ENCODE peak calls at places on chromosomes 2 and 18, in four cellular contexts. X is LHCN-M2, K is MG63, P is kidney glomerular epithelial cell. U is an unnamed sample.

GRCh38 chr18:5424903-5425302 is 118.9 kb downstream of the EPB41L3 start:
- DNase-seq in X (peak; percentile 0), P (peak; percentile 43), K (no peak), U (no peak)

GRCh38 chr2:222372993-222373392 is 51.4 kb upstream of the SGPP2 start:
- DNase-seq in K (no peak), P (no peak), X (no peak), U (no peak)

GRCh38 chr2:72278046-72278445 is 130.4 kb upstream of the CYP26B1 start:
- DNase-seq in X (peak; percentile 80), P (no peak), K (no peak), U (no peak)

GRCh38 chr2:146527166-146527565 is 1317.7 kb upstream of the ACVR2A start:
- DNase-seq in K (no peak), P (no peak), X (peak; percentile 16), U (no peak)

GRCh38 chr2:31505133-31505532 is 75.6 kb downstream of the SRD5A2 start:
- DNase-seq in X (no peak), P (no peak), K (no peak), U (no peak)

GRCh38 chr2:85409719-85410583 is at the start of gene CAPG:
- DNase-seq in K (peak; percentile 92), P (no peak), X (no peak), U (no peak)

GRCh38 chr2:68375522-68376040 is 10.5 kb downstream of the PLEK start:
- DNase-seq in P (no peak), K (no peak), X (no peak), U (no peak)

GRCh38 chr2:165952600-165953210 is 871 bp downstream of the TTC21B start:
- DNase-seq in P (peak; percentile 31), X (peak; percentile 4), K (no peak), U (no peak)

GRCh38 chr2:70002241-70002896 is 40.9 kb upstream of the ASPRV1 start:
- DNase-seq in K (no peak), X (no peak), P (no peak), U (no peak)

GRCh38 chr2:168552450-168552856 is 96.4 kb downstream of the CERS6 start:
- DNase-seq in P (no peak), X (no peak), K (no peak), U (no peak)

GRCh38 chr2:9657731-9658130 is 26.9 kb upstream of the YWHAQ start:
- DNase-seq in K (no peak), X (no peak), P (no peak), U (no peak)

GRCh38 chr2:2573658-2574293 is 242.7 kb upstream of the MYT1L start:
- DNase-seq in X (no peak), K (no peak), P (no peak), U (no peak)

GRCh38 chr2:46034535-46034934 is 262.7 kb upstream of the EPAS1 start:
- DNase-seq in X (peak; percentile 46), K (peak; percentile 76), P (no peak), U (no peak)

GRCh38 chr2:217179854-217180253 is 320.0 kb upstream of the TNP1 start:
- DNase-seq in K (no peak), X (no peak), P (no peak), U (no peak)

GRCh38 chr2:71785550-71785951 is 332.2 kb downstream of the DYSF start:
- DNase-seq in P (no peak), K (no peak), X (no peak), U (no peak)

GRCh38 chr2:169107645-169108044 is 38.3 kb downstream of the DHRS9 start:
- DNase-seq in K (no peak), P (no peak), X (no peak), U (no peak)

GRCh38 chr2:240646061-240646899 is 21.0 kb downstream of the GPR35 start:
- DNase-seq in P (no peak), X (no peak), K (no peak), U (no peak)

GRCh38 chr18:63366270-63366990 is 576 bp downstream of the KDSR start:
- DNase-seq in P (peak; percentile 46), X (peak; percentile 73), K (peak; percentile 78), U (peak; percentile 16)

GRCh38 chr2:230244211-230244610 is 18.7 kb downstream of the SP140 start:
- DNase-seq in K (peak; percentile 50), P (no peak), X (peak; percentile 42), U (no peak)

GRCh38 chr2:157722580-157723234 is 94.0 kb upstream of the ACVR1C start:
- DNase-seq in K (no peak), P (no peak), X (peak; percentile 39), U (no peak)

GRCh38 chr2:170162261-170162612 is 15.7 kb upstream of the MYO3B start:
- DNase-seq in X (peak; percentile 51), K (no peak), P (peak; percentile 28), U (no peak)

GRCh38 chr2:109545828-109546713 is 67.7 kb downstream of the SEPTIN10 start:
- DNase-seq in K (peak; percentile 31), X (peak; percentile 41), P (peak; percentile 61), U (peak; percentile 37)

GRCh38 chr2:73069041-73069854 is 2.3 kb downstream of the SFXN5 start:
- DNase-seq in K (no peak), X (no peak), P (no peak), U (no peak)

GRCh38 chr2:70785137-70785911 is 5.1 kb downstream of the FIGLA start:
- DNase-seq in X (peak; percentile 85), P (no peak), K (peak; percentile 38), U (peak; percentile 37)

GRCh38 chr2:30293303-30293912 is 62.1 kb downstream of the LBH start:
- DNase-seq in K (peak; percentile 95), X (peak; percentile 99), P (peak; percentile 97), U (no peak)

GRCh38 chr2:162490052-162490717 is 146.3 kb downstream of the GCA start:
- DNase-seq in K (no peak), P (no peak), X (peak; percentile 44), U (no peak)

GRCh38 chr2:233919938-233920337 is 2.8 kb downstream of the TRPM8 start:
- DNase-seq in K (peak; percentile 46), P (no peak), X (peak; percentile 12), U (no peak)

GRCh38 chr18:3826021-3826420 is 376.0 kb downstream of the TGIF1 start:
- DNase-seq in X (no peak), K (no peak), P (no peak), U (no peak)

U was measured in BE2C.